ENCODE peak calls at places on chromosomes 13 and 19, in seven cellular contexts. One of them, this sample, is unnamed.

GRCh38 chr19:38667552-38668205 is 20.2 kb downstream of the ACTN4 start:
- DNase-seq in cardiac fibroblast: no peak
- DNase-seq in esophagus squamous epithelium: no peak
- DNase-seq in psoas muscle: no peak
- DNase-seq in HFF-Myc: no peak
- DNase-seq in bronchial epithelial cell: no peak
- DNase-seq in AG04450: no peak
- DNase-seq in this sample: peak; percentile 62

GRCh38 chr13:59345316-59345715 is 818.4 kb downstream of the DIAPH3 start:
- DNase-seq in HFF-Myc: no peak
- DNase-seq in psoas muscle: no peak
- DNase-seq in AG04450: no peak
- DNase-seq in cardiac fibroblast: peak; percentile 73
- DNase-seq in bronchial epithelial cell: no peak
- DNase-seq in esophagus squamous epithelium: no peak
- DNase-seq in this sample: no peak

GRCh38 chr13:113168211-113168610 is 9.8 kb downstream of the PROZ start:
- DNase-seq in HFF-Myc: no peak
- DNase-seq in bronchial epithelial cell: no peak
- DNase-seq in AG04450: no peak
- DNase-seq in psoas muscle: no peak
- DNase-seq in cardiac fibroblast: no peak
- DNase-seq in esophagus squamous epithelium: no peak
- DNase-seq in this sample: no peak

GRCh38 chr13:111174377-111174776 is 59.3 kb downstream of the ARHGEF7 start:
- DNase-seq in cardiac fibroblast: no peak
- DNase-seq in psoas muscle: no peak
- DNase-seq in AG04450: no peak
- DNase-seq in esophagus squamous epithelium: no peak
- DNase-seq in bronchial epithelial cell: no peak
- DNase-seq in HFF-Myc: no peak
- DNase-seq in this sample: no peak

GRCh38 chr19:10105241-10106099 is 692 bp upstream of the PPAN start:
- DNase-seq in HFF-Myc: no peak
- DNase-seq in esophagus squamous epithelium: no peak
- DNase-seq in cardiac fibroblast: no peak
- DNase-seq in AG04450: no peak
- DNase-seq in bronchial epithelial cell: no peak
- DNase-seq in psoas muscle: no peak
- DNase-seq in this sample: no peak

GRCh38 chr19:1206733-1207301 is 1.2 kb downstream of the STK11 start:
- DNase-seq in bronchial epithelial cell: peak; percentile 29
- DNase-seq in psoas muscle: no peak
- DNase-seq in cardiac fibroblast: no peak
- DNase-seq in AG04450: no peak
- DNase-seq in esophagus squamous epithelium: no peak
- DNase-seq in HFF-Myc: no peak
- DNase-seq in this sample: peak; percentile 26

GRCh38 chr13:26872444-26873173 is 112.0 kb upstream of the GPR12 start:
- DNase-seq in cardiac fibroblast: peak; percentile 29
- DNase-seq in psoas muscle: peak; percentile 41
- DNase-seq in esophagus squamous epithelium: no peak
- DNase-seq in AG04450: no peak
- DNase-seq in HFF-Myc: peak; percentile 10
- DNase-seq in bronchial epithelial cell: peak; percentile 26
- DNase-seq in this sample: peak; percentile 28

GRCh38 chr19:16779539-16780163 is 49.5 kb upstream of the SIN3B start:
- DNase-seq in esophagus squamous epithelium: no peak
- DNase-seq in psoas muscle: no peak
- DNase-seq in HFF-Myc: no peak
- DNase-seq in cardiac fibroblast: peak; percentile 27
- DNase-seq in bronchial epithelial cell: no peak
- DNase-seq in AG04450: no peak
- DNase-seq in this sample: no peak

GRCh38 chr13:36088001-36088400 is 43.2 kb downstream of the DCLK1 start:
- DNase-seq in esophagus squamous epithelium: no peak
- DNase-seq in bronchial epithelial cell: peak; percentile 68
- DNase-seq in psoas muscle: no peak
- DNase-seq in AG04450: no peak
- DNase-seq in cardiac fibroblast: no peak
- DNase-seq in HFF-Myc: no peak
- DNase-seq in this sample: no peak

GRCh38 chr13:28564030-28564429 is 69.1 kb upstream of the FLT1 start:
- DNase-seq in HFF-Myc: no peak
- DNase-seq in bronchial epithelial cell: peak; percentile 87
- DNase-seq in cardiac fibroblast: no peak
- DNase-seq in AG04450: no peak
- DNase-seq in psoas muscle: no peak
- DNase-seq in esophagus squamous epithelium: no peak
- DNase-seq in this sample: no peak

DNA sequence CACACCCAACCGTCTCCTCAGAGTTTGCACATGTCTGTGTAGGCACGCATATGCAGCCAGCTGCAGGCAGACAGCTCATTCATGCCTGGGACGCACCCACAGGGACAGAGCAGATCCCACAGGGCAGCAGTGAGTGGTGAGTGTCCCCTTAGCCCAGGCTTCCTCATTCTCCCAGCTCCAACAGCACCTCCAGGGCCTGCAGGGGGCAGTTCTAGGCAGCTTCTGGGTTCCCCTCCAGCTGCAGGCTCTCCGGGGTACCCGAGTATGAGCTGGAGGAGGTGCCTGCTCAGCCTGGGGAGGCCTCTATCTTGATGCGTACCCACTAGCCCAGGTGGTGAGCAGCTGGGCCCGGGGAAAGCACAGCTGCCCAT is 1.3 kb upstream of the SHANK1 start:
- DNase-seq in cardiac fibroblast: no peak
- DNase-seq in bronchial epithelial cell: peak; percentile 30
- DNase-seq in psoas muscle: no peak
- DNase-seq in esophagus squamous epithelium: no peak
- DNase-seq in AG04450: no peak
- DNase-seq in HFF-Myc: peak; percentile 63
- DNase-seq in this sample: peak; percentile 39
- TF ChIP-seq CTCF in cardiac fibroblast: no peak
- TF ChIP-seq CTCF in bronchial epithelial cell: no peak
- TF ChIP-seq CTCF in psoas muscle: no peak
- TF ChIP-seq CTCF in esophagus squamous epithelium: peak; percentile 33
- TF ChIP-seq CTCF in AG04450: peak; percentile 17
- TF ChIP-seq CTCF in HFF-Myc: peak; percentile 24
- TF ChIP-seq CTCF in this sample: no peak

DNA sequence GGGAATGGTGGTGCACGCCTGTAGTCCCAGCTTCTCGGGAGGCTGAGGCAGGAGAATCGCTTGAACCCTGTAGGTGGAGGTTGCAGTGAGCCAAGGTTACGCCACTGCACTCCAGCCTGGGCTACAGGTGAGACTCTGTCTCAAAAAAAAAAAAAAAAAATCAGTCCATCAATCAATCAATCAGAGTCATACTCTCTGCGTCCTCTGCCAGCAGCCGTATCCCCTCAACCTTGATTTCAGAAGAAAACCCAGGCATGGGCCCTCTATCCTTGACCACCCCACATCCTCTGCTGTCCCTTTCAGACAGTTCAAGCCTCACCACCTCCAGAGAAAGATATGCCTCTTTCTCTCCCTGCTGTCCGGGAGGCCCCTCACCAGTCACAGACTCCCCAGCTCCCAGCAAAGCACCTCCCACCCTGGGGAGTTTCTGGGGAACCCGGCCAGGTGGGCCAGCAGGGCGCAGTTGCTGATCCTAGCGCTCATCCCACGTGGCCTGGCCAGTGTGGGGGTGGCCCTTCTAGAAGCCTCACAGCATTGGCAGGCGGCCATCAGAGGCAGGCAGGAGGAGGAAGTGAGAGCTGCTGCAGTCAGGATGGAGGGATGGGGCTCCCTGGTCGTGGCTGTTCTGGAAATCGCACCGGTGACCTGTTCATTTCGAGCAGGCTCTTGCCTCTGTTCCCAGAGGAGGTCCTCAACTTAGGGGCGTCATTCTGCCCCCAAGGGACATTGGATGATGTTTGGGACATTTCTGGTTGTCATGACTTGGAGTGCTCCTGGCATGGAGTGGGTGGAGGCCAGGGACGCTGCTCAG is 10.2 kb upstream of the JSRP1 start:
- DNase-seq in cardiac fibroblast: peak; percentile 89
- DNase-seq in HFF-Myc: no peak
- DNase-seq in bronchial epithelial cell: peak; percentile 53
- DNase-seq in esophagus squamous epithelium: no peak
- DNase-seq in AG04450: peak; percentile 34
- DNase-seq in psoas muscle: peak; percentile 86
- DNase-seq in this sample: peak; percentile 76
- H3K4me3 ChIP-seq in cardiac fibroblast: no peak overlapping the region
- H3K4me3 ChIP-seq in HFF-Myc: no peak overlapping the region
- H3K4me3 ChIP-seq in bronchial epithelial cell: no peak overlapping the region
- H3K4me3 ChIP-seq in esophagus squamous epithelium: no peak overlapping the region
- H3K4me3 ChIP-seq in AG04450: no peak overlapping the region
- H3K4me3 ChIP-seq in psoas muscle: no peak overlapping the region
- H3K4me3 ChIP-seq in this sample: no peak overlapping the region

GRCh38 chr13:32443111-32443510 is 15.2 kb upstream of the N4BP2L1 start:
- DNase-seq in HFF-Myc: no peak
- DNase-seq in AG04450: no peak
- DNase-seq in esophagus squamous epithelium: peak; percentile 1
- DNase-seq in bronchial epithelial cell: peak; percentile 27
- DNase-seq in psoas muscle: no peak
- DNase-seq in cardiac fibroblast: peak; percentile 19
- DNase-seq in this sample: no peak

GRCh38 chr13:32446778-32447465 is 19.0 kb upstream of the N4BP2L1 start:
- DNase-seq in cardiac fibroblast: peak; percentile 27
- DNase-seq in HFF-Myc: no peak
- DNase-seq in bronchial epithelial cell: no peak
- DNase-seq in esophagus squamous epithelium: no peak
- DNase-seq in psoas muscle: no peak
- DNase-seq in AG04450: no peak
- DNase-seq in this sample: peak; percentile 15

GRCh38 chr13:32446220-32446619 is 18.3 kb upstream of the N4BP2L1 start:
- DNase-seq in bronchial epithelial cell: no peak
- DNase-seq in psoas muscle: no peak
- DNase-seq in cardiac fibroblast: no peak
- DNase-seq in esophagus squamous epithelium: no peak
- DNase-seq in AG04450: no peak
- DNase-seq in HFF-Myc: no peak
- DNase-seq in this sample: no peak

GRCh38 chr13:32448224-32448623 is 20.3 kb upstream of the N4BP2L1 start:
- DNase-seq in esophagus squamous epithelium: no peak
- DNase-seq in psoas muscle: no peak
- DNase-seq in cardiac fibroblast: no peak
- DNase-seq in bronchial epithelial cell: no peak
- DNase-seq in HFF-Myc: no peak
- DNase-seq in AG04450: no peak
- DNase-seq in this sample: no peak

DNA sequence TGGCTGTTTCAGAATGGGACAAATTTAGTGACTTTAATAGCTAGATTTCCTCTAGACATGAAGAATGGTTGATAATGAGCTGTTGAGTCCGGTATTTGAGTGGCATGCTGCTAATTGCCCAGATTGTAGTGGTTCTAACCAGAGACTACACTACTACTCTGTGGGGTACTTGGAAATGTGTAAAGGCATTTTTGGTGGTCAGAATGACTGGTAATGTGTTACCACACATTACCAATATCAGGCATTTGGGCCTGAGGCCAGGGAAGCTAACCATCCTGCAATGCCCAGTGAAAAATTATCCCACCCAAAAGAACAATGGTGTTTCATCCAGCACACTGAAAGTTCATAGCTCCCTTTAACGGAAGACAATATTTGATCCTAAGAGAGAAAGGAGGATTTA is 17.5 kb upstream of the N4BP2L1 start:
- DNase-seq in bronchial epithelial cell: no peak
- DNase-seq in cardiac fibroblast: no peak
- DNase-seq in HFF-Myc: no peak
- DNase-seq in AG04450: no peak
- DNase-seq in psoas muscle: no peak
- DNase-seq in esophagus squamous epithelium: no peak
- DNase-seq in this sample: no peak
- TF ChIP-seq CTCF in bronchial epithelial cell: no peak
- TF ChIP-seq CTCF in cardiac fibroblast: no peak
- TF ChIP-seq CTCF in HFF-Myc: no peak
- TF ChIP-seq CTCF in AG04450: no peak
- TF ChIP-seq CTCF in psoas muscle: no peak
- TF ChIP-seq CTCF in esophagus squamous epithelium: no peak
- TF ChIP-seq CTCF in this sample: no peak

GRCh38 chr19:28727835-28728159 is 485.2 kb downstream of the UQCRFS1 start:
- DNase-seq in esophagus squamous epithelium: no peak
- DNase-seq in AG04450: no peak
- DNase-seq in cardiac fibroblast: no peak
- DNase-seq in psoas muscle: no peak
- DNase-seq in bronchial epithelial cell: no peak
- DNase-seq in HFF-Myc: no peak
- DNase-seq in this sample: no peak
- H3K4me3 ChIP-seq in esophagus squamous epithelium: no peak overlapping the region
- H3K4me3 ChIP-seq in AG04450: peak overlapping the region; percentile 41
- H3K4me3 ChIP-seq in cardiac fibroblast: peak overlapping the region; percentile 26
- H3K4me3 ChIP-seq in psoas muscle: no peak overlapping the region
- H3K4me3 ChIP-seq in bronchial epithelial cell: no peak overlapping the region
- H3K4me3 ChIP-seq in HFF-Myc: peak overlapping the region; percentile 54
- H3K4me3 ChIP-seq in this sample: peak overlapping the region; percentile 53

GRCh38 chr19:48549380-48549779 is 2.6 kb upstream of the SULT2B1 start:
- DNase-seq in bronchial epithelial cell: no peak
- DNase-seq in AG04450: no peak
- DNase-seq in psoas muscle: no peak
- DNase-seq in HFF-Myc: no peak
- DNase-seq in esophagus squamous epithelium: no peak
- DNase-seq in cardiac fibroblast: no peak
- DNase-seq in this sample: no peak

GRCh38 chr19:48553676-48554384 is 1.9 kb downstream of the SULT2B1 start:
- DNase-seq in esophagus squamous epithelium: no peak
- DNase-seq in AG04450: no peak
- DNase-seq in cardiac fibroblast: peak; percentile 75
- DNase-seq in bronchial epithelial cell: peak; percentile 15
- DNase-seq in HFF-Myc: no peak
- DNase-seq in psoas muscle: peak; percentile 33
- DNase-seq in this sample: peak; percentile 69

GRCh38 chr19:48554385-48555091 is 2.6 kb downstream of the SULT2B1 start:
- DNase-seq in bronchial epithelial cell: no peak
- DNase-seq in cardiac fibroblast: no peak
- DNase-seq in psoas muscle: no peak
- DNase-seq in AG04450: no peak
- DNase-seq in HFF-Myc: no peak
- DNase-seq in esophagus squamous epithelium: no peak
- DNase-seq in this sample: no peak

GRCh38 chr19:48551437-48552302 is at the start of gene SULT2B1:
- DNase-seq in AG04450: no peak
- DNase-seq in esophagus squamous epithelium: no peak
- DNase-seq in psoas muscle: no peak
- DNase-seq in cardiac fibroblast: no peak
- DNase-seq in HFF-Myc: no peak
- DNase-seq in bronchial epithelial cell: peak; percentile 42
- DNase-seq in this sample: no peak

GRCh38 chr19:48552406-48553322 is 692 bp downstream of the SULT2B1 start:
- DNase-seq in AG04450: no peak
- DNase-seq in esophagus squamous epithelium: no peak
- DNase-seq in cardiac fibroblast: no peak
- DNase-seq in psoas muscle: no peak
- DNase-seq in HFF-Myc: no peak
- DNase-seq in bronchial epithelial cell: peak; percentile 52
- DNase-seq in this sample: no peak
- TF ChIP-seq CTCF in AG04450: no peak
- TF ChIP-seq CTCF in esophagus squamous epithelium: no peak
- TF ChIP-seq CTCF in cardiac fibroblast: no peak
- TF ChIP-seq CTCF in psoas muscle: no peak
- TF ChIP-seq CTCF in HFF-Myc: no peak
- TF ChIP-seq CTCF in bronchial epithelial cell: no peak
- TF ChIP-seq CTCF in this sample: no peak

GRCh38 chr13:65841156-65841555 is 1389.0 kb downstream of the PCDH9 start:
- DNase-seq in HFF-Myc: no peak
- DNase-seq in AG04450: no peak
- DNase-seq in psoas muscle: no peak
- DNase-seq in bronchial epithelial cell: no peak
- DNase-seq in esophagus squamous epithelium: no peak
- DNase-seq in cardiac fibroblast: peak; percentile 10
- DNase-seq in this sample: peak; percentile 43
- H3K4me3 ChIP-seq in HFF-Myc: no peak overlapping the region
- H3K4me3 ChIP-seq in AG04450: no peak overlapping the region
- H3K4me3 ChIP-seq in psoas muscle: no peak overlapping the region
- H3K4me3 ChIP-seq in bronchial epithelial cell: no peak overlapping the region
- H3K4me3 ChIP-seq in esophagus squamous epithelium: no peak overlapping the region
- H3K4me3 ChIP-seq in cardiac fibroblast: no peak overlapping the region
- H3K4me3 ChIP-seq in this sample: no peak overlapping the region